ENCODE peak calls at places on chromosomes 2 and 18, in four cellular contexts. One of them, this sample, is unnamed.

GRCh38 chr2:239027431-239028252 is 179.8 kb downstream of the TWIST2 start:
- DNase-seq in DND-41: no peak
- DNase-seq in stomach: no peak
- DNase-seq in small intestine: no peak
- DNase-seq in this sample: no peak

GRCh38 chr2:88919087-88919738 is 227.7 kb downstream of the RPIA start:
- DNase-seq in DND-41: no peak
- DNase-seq in stomach: no peak
- DNase-seq in small intestine: no peak
- DNase-seq in this sample: no peak

GRCh38 chr18:44589709-44590108 is 91.0 kb upstream of the SETBP1 start:
- DNase-seq in DND-41: no peak
- DNase-seq in stomach: no peak
- DNase-seq in small intestine: no peak
- DNase-seq in this sample: no peak

GRCh38 chr2:64770781-64771334 is 117.1 kb upstream of the SERTAD2 start:
- DNase-seq in DND-41: no peak
- DNase-seq in stomach: no peak
- DNase-seq in small intestine: no peak
- DNase-seq in this sample: no peak

GRCh38 chr2:207203056-207203455 is 37.3 kb upstream of the KLF7 start:
- DNase-seq in DND-41: no peak
- DNase-seq in stomach: no peak
- DNase-seq in small intestine: no peak
- DNase-seq in this sample: no peak

GRCh38 chr2:145751155-145751554 is 1231.2 kb upstream of the ZEB2 start:
- DNase-seq in DND-41: no peak
- DNase-seq in stomach: no peak
- DNase-seq in small intestine: no peak
- DNase-seq in this sample: no peak

GRCh38 chr2:234873828-234874173 is 78.0 kb upstream of the SH3BP4 start:
- DNase-seq in DND-41: no peak
- DNase-seq in stomach: no peak
- DNase-seq in small intestine: no peak
- DNase-seq in this sample: no peak

GRCh38 chr2:158102446-158102845 is 770 bp downstream of the UPP2 start:
- DNase-seq in DND-41: no peak
- DNase-seq in stomach: no peak
- DNase-seq in small intestine: no peak
- DNase-seq in this sample: no peak

GRCh38 chr2:71481111-71481510 is 27.8 kb downstream of the DYSF start:
- DNase-seq in DND-41: no peak
- DNase-seq in stomach: no peak
- DNase-seq in small intestine: no peak
- DNase-seq in this sample: no peak

GRCh38 chr2:49248506-49248905 is 94.2 kb upstream of the FSHR start:
- DNase-seq in DND-41: no peak
- DNase-seq in stomach: no peak
- DNase-seq in small intestine: no peak
- DNase-seq in this sample: no peak
- H3K9me3 ChIP-seq in DND-41: no peaks in the 10 kb centered on the region
- H3K9me3 ChIP-seq in stomach: no peaks in the 10 kb centered on the region
- H3K9me3 ChIP-seq in small intestine: no peaks in the 10 kb centered on the region
- H3K9me3 ChIP-seq in this sample: no peaks in the 10 kb centered on the region

DNA sequence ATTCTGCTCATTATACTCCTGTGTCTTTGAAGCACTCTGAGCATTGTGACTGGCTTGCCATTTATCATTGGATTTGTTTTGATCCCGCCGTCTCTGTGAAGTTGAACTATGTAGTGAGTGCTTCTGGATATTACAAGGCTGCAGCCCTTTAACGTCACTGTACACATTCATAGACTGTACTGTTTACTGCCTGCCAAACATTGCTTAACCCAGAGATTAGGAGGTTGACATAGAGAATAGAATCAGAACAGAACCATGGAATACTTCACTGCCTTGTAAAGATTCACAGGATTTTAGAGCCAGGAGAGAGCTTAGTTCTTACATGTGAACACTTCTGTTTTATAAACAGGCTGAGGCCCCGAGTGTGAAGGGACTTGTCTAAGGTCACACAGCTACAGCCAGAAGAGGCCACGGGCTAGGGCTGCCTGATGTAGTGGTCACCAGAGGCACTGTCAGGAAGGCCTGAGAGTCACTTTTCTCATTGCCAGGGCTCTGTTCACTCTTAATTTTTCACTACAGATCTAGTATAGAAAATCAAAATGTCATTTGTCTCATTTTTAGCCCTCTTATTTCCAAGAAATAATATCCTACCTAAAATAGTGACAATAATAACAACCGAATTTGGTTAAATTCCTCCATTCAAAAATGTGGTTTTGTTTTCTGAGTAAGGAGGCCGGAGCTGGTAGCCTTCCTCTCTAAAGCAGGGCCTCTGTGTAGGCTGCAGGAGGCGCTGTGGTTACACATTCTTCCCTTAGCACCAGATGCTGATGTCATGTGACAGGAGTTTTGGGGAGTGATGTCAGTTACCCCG is 87.9 kb downstream of the UGGT1 start:
- DNase-seq in DND-41: peak; percentile 52
- DNase-seq in stomach: peak; percentile 52
- DNase-seq in small intestine: peak; percentile 68
- DNase-seq in this sample: peak; percentile 29
- H3K36me3 ChIP-seq in DND-41: peaks cover 97% of the 10 kb centered on the region
- H3K36me3 ChIP-seq in stomach: peaks cover 98% of the 10 kb centered on the region
- H3K36me3 ChIP-seq in small intestine: peaks cover 30% of the 10 kb centered on the region
- H3K36me3 ChIP-seq in this sample: peaks cover 84% of the 10 kb centered on the region

GRCh38 chr2:178733975-178734374 is 73.2 kb downstream of the TTN start:
- DNase-seq in DND-41: no peak
- DNase-seq in stomach: no peak
- DNase-seq in small intestine: no peak
- DNase-seq in this sample: no peak
- H3K9me3 ChIP-seq in DND-41: no peaks in the 10 kb centered on the region
- H3K9me3 ChIP-seq in stomach: no peaks in the 10 kb centered on the region
- H3K9me3 ChIP-seq in small intestine: no peaks in the 10 kb centered on the region
- H3K9me3 ChIP-seq in this sample: no peaks in the 10 kb centered on the region

GRCh38 chr2:96601382-96602292 is 36.5 kb downstream of the KANSL3 start:
- DNase-seq in DND-41: no peak
- DNase-seq in stomach: peak; percentile 30
- DNase-seq in small intestine: peak; percentile 69
- DNase-seq in this sample: no peak

GRCh38 chr2:96596596-96596995 is 41.5 kb downstream of the KANSL3 start:
- DNase-seq in DND-41: no peak
- DNase-seq in stomach: no peak
- DNase-seq in small intestine: no peak
- DNase-seq in this sample: no peak

GRCh38 chr2:96604104-96604503 is 34.0 kb downstream of the KANSL3 start:
- DNase-seq in DND-41: no peak
- DNase-seq in stomach: no peak
- DNase-seq in small intestine: no peak
- DNase-seq in this sample: no peak

GRCh38 chr2:96599941-96600340 is 38.2 kb downstream of the KANSL3 start:
- DNase-seq in DND-41: no peak
- DNase-seq in stomach: no peak
- DNase-seq in small intestine: no peak
- DNase-seq in this sample: no peak

DNA sequence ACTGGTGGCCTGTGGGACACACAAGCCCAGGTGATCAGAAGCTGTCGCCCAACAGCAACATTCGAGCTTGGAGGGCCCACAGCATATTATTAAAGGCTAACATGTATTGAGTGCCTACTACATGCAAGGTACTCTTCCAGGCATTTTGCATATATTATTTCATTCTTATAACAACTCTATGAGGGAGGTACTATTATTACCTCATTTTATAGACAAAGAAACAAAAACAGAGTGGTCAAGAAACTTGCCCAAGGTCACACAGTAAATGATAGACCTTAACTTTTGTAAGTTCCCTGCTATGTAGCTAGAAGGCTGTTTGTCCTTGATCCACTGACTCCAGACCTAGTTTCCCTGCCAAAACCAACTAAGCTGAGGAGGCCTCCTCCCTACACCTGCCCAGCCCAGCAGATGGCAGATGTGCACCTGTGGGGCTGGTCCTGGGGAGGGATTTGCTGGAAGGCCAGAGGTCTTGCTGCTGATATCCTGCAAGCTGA is 35.7 kb downstream of the KANSL3 start:
- DNase-seq in DND-41: no peak
- DNase-seq in stomach: peak; percentile 67
- DNase-seq in small intestine: peak; percentile 71
- DNase-seq in this sample: no peak
- H3K36me3 ChIP-seq in DND-41: peaks cover 94% of the 10 kb centered on the region
- H3K36me3 ChIP-seq in stomach: peaks cover 99% of the 10 kb centered on the region
- H3K36me3 ChIP-seq in small intestine: peaks cover 52% of the 10 kb centered on the region
- H3K36me3 ChIP-seq in this sample: peaks cover 75% of the 10 kb centered on the region

GRCh38 chr2:123211181-123211580 is 813.9 kb upstream of the CNTNAP5 start:
- DNase-seq in DND-41: no peak
- DNase-seq in stomach: no peak
- DNase-seq in small intestine: no peak
- DNase-seq in this sample: no peak

GRCh38 chr2:123207245-123207644 is 817.8 kb upstream of the CNTNAP5 start:
- DNase-seq in DND-41: no peak
- DNase-seq in stomach: no peak
- DNase-seq in small intestine: no peak
- DNase-seq in this sample: no peak

DNA sequence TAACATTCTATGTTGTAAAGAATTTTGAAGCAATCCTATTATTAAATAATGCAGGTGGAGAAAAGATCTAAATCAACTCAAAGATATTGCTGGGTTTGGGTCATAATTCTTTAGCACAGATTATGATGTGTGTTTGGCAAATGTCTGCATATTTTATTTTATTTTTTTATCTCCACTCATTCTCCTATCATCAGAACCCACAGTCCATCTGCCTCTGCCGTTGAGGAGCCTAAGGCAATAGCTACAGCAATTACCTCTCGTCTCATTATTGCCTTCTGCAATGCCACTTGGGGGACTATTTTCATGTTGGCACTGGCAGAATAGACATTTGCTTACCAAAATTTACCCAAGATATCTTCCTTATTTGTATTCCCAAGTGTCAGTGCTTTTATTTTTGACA is 815.9 kb upstream of the CNTNAP5 start:
- DNase-seq in DND-41: no peak
- DNase-seq in stomach: no peak
- DNase-seq in small intestine: no peak
- DNase-seq in this sample: no peak
- H3K9me3 ChIP-seq in DND-41: no peaks in the 10 kb centered on the region
- H3K9me3 ChIP-seq in stomach: no peaks in the 10 kb centered on the region
- H3K9me3 ChIP-seq in small intestine: peaks cover 1% of the 10 kb centered on the region
- H3K9me3 ChIP-seq in this sample: no peaks in the 10 kb centered on the region

GRCh38 chr18:48762836-48763713 is 187.7 kb downstream of the SMAD7 start:
- DNase-seq in DND-41: no peak
- DNase-seq in stomach: no peak
- DNase-seq in small intestine: no peak
- DNase-seq in this sample: no peak
- H3K36me3 ChIP-seq in DND-41: no peaks in the 10 kb centered on the region
- H3K36me3 ChIP-seq in stomach: peaks cover 76% of the 10 kb centered on the region
- H3K36me3 ChIP-seq in small intestine: no peaks in the 10 kb centered on the region
- H3K36me3 ChIP-seq in this sample: no peaks in the 10 kb centered on the region

GRCh38 chr2:95061601-95062183 is 36.2 kb downstream of the MAL start:
- DNase-seq in DND-41: peak; percentile 59
- DNase-seq in stomach: no peak
- DNase-seq in small intestine: no peak
- DNase-seq in this sample: no peak
- H3K9me3 ChIP-seq in DND-41: no peaks in the 10 kb centered on the region
- H3K9me3 ChIP-seq in stomach: no peaks in the 10 kb centered on the region
- H3K9me3 ChIP-seq in small intestine: no peaks in the 10 kb centered on the region
- H3K9me3 ChIP-seq in this sample: no peaks in the 10 kb centered on the region

GRCh38 chr2:3459185-3460015 is 59.9 kb downstream of the ADI1 start:
- DNase-seq in DND-41: no peak
- DNase-seq in stomach: peak; percentile 29
- DNase-seq in small intestine: no peak
- DNase-seq in this sample: peak; percentile 26

GRCh38 chr2:3460161-3460560 is 59.2 kb downstream of the ADI1 start:
- DNase-seq in DND-41: no peak
- DNase-seq in stomach: peak; percentile 23
- DNase-seq in small intestine: no peak
- DNase-seq in this sample: no peak

GRCh38 chr2:3457524-3458395 is 61.6 kb downstream of the ADI1 start:
- DNase-seq in DND-41: no peak
- DNase-seq in stomach: peak; percentile 18
- DNase-seq in small intestine: no peak
- DNase-seq in this sample: no peak

GRCh38 chr2:3460831-3461544 is 58.3 kb downstream of the ADI1 start:
- DNase-seq in DND-41: no peak
- DNase-seq in stomach: peak; percentile 27
- DNase-seq in small intestine: peak; percentile 33
- DNase-seq in this sample: no peak

DNA sequence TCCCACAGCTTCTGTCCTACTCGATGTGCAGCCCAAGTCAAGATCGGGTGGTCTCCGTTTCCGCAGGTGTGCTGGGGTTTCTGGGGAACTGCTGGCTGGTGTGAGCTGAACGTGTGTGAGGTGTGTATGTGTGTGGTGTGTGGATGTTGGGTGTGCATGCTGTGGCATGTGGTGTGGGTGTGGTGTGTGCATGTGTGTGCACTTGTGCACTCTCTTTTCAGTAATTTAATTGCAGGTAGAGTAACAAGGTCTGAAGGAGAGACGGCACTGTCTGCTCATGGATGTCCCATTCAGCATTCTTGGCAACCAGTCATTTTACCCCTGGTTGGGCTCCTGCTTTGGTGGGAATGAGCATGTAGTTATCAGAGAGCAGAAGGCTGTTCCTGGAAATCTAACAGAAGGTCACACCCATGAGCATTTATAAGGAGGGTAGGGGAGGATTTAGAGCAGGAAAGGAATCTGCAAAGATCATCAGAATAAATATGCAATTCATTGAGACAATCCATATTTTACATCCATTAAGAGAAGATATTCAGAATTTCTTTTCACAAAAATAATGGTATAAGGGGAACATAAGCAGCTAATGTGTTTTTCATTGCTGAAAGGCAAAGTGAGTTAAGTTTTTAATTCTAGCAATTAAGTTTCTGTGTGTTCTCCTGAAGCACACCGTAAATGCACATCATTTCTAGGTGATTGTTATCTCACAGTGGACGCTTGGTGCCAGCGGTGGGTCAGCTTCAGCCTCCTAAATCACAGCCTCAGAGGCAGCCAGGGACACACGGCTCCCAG is 60.7 kb downstream of the ADI1 start:
- DNase-seq in DND-41: no peak
- DNase-seq in stomach: no peak
- DNase-seq in small intestine: no peak
- DNase-seq in this sample: no peak
- H3K36me3 ChIP-seq in DND-41: peaks cover 60% of the 10 kb centered on the region
- H3K36me3 ChIP-seq in stomach: peaks cover 87% of the 10 kb centered on the region
- H3K36me3 ChIP-seq in small intestine: peaks cover 8% of the 10 kb centered on the region
- H3K36me3 ChIP-seq in this sample: peaks cover 25% of the 10 kb centered on the region

This sample was measured in CD8-positive, alpha-beta memory T cell.